ENCODE peak calls at places on chromosomes 4 and X, in seven cellular contexts. One of them, this sample, is unnamed.

GRCh38 chrX:3165808-3166207 is 124.5 kb downstream of the ARSF start:
- DNase-seq in PC-3: no peak
- DNase-seq in heart right ventricle: no peak
- DNase-seq in AG09309: no peak
- DNase-seq in fibroblast of lung: no peak
- DNase-seq in left ventricle myocardium inferior: no peak
- DNase-seq in HFF-Myc: no peak
- DNase-seq in this sample: no peak

GRCh38 chr4:52837716-52838558 is 24.2 kb upstream of the RASL11B start:
- DNase-seq in fibroblast of lung: peak
- DNase-seq in left ventricle myocardium inferior: no peak
- DNase-seq in PC-3: peak
- DNase-seq in AG09309: peak
- DNase-seq in heart right ventricle: peak
- DNase-seq in HFF-Myc: no peak
- DNase-seq in this sample: no peak

GRCh38 chrX:103254171-103254824 is 657 bp downstream of the TCEAL8 start:
- DNase-seq in HFF-Myc: peak
- DNase-seq in AG09309: no peak
- DNase-seq in left ventricle myocardium inferior: peak
- DNase-seq in PC-3: peak
- DNase-seq in heart right ventricle: peak
- DNase-seq in fibroblast of lung: peak
- DNase-seq in this sample: no peak

GRCh38 chr4:32219306-32220075 is 1499.3 kb downstream of the PCDH7 start:
- DNase-seq in HFF-Myc: no peak
- DNase-seq in PC-3: peak
- DNase-seq in left ventricle myocardium inferior: no peak
- DNase-seq in AG09309: no peak
- DNase-seq in heart right ventricle: no peak
- DNase-seq in fibroblast of lung: peak
- DNase-seq in this sample: no peak

GRCh38 chrX:24371391-24371972 is 11.0 kb downstream of the SUPT20HL1 start:
- DNase-seq in heart right ventricle: peak
- DNase-seq in HFF-Myc: peak
- DNase-seq in fibroblast of lung: peak
- DNase-seq in AG09309: no peak
- DNase-seq in PC-3: peak
- DNase-seq in left ventricle myocardium inferior: peak
- DNase-seq in this sample: peak

GRCh38 chr4:10526431-10527222 is 69.4 kb upstream of the ZNF518B start:
- DNase-seq in PC-3: peak
- DNase-seq in fibroblast of lung: no peak
- DNase-seq in HFF-Myc: no peak
- DNase-seq in left ventricle myocardium inferior: no peak
- DNase-seq in heart right ventricle: no peak
- DNase-seq in AG09309: no peak
- DNase-seq in this sample: no peak

GRCh38 chr4:169051936-169052335 is 41.9 kb upstream of the CBR4 start:
- DNase-seq in PC-3: no peak
- DNase-seq in left ventricle myocardium inferior: no peak
- DNase-seq in HFF-Myc: no peak
- DNase-seq in fibroblast of lung: peak
- DNase-seq in heart right ventricle: no peak
- DNase-seq in AG09309: no peak
- DNase-seq in this sample: no peak

GRCh38 chr4:9825049-9825448 is 43.6 kb downstream of the DRD5 start:
- DNase-seq in PC-3: no peak
- DNase-seq in HFF-Myc: no peak
- DNase-seq in heart right ventricle: no peak
- DNase-seq in left ventricle myocardium inferior: no peak
- DNase-seq in fibroblast of lung: no peak
- DNase-seq in AG09309: no peak
- DNase-seq in this sample: no peak

GRCh38 chrX:145817299-145817665 is 347 bp upstream of the SLITRK2 start:
- DNase-seq in AG09309: no peak
- DNase-seq in PC-3: no peak
- DNase-seq in left ventricle myocardium inferior: no peak
- DNase-seq in HFF-Myc: no peak
- DNase-seq in fibroblast of lung: no peak
- DNase-seq in heart right ventricle: no peak
- DNase-seq in this sample: no peak

GRCh38 chr4:51906167-51906647 is 63.3 kb downstream of the DCUN1D4 start:
- DNase-seq in fibroblast of lung: peak
- DNase-seq in PC-3: peak
- DNase-seq in left ventricle myocardium inferior: no peak
- DNase-seq in heart right ventricle: no peak
- DNase-seq in AG09309: no peak
- DNase-seq in HFF-Myc: no peak
- DNase-seq in this sample: no peak

GRCh38 chr4:104352211-104352610 is 142.5 kb downstream of the CXXC4 start:
- DNase-seq in heart right ventricle: no peak
- DNase-seq in AG09309: no peak
- DNase-seq in HFF-Myc: no peak
- DNase-seq in fibroblast of lung: no peak
- DNase-seq in PC-3: no peak
- DNase-seq in left ventricle myocardium inferior: no peak
- DNase-seq in this sample: no peak

GRCh38 chr4:153541426-153542096 is 75.4 kb downstream of the TMEM131L start:
- DNase-seq in PC-3: peak
- DNase-seq in left ventricle myocardium inferior: no peak
- DNase-seq in fibroblast of lung: peak
- DNase-seq in AG09309: peak
- DNase-seq in heart right ventricle: no peak
- DNase-seq in HFF-Myc: peak
- DNase-seq in this sample: peak
- TF ChIP-seq CTCF in PC-3: no peak
- TF ChIP-seq CTCF in left ventricle myocardium inferior: no peak
- TF ChIP-seq CTCF in fibroblast of lung: peak
- TF ChIP-seq CTCF in AG09309: peak
- TF ChIP-seq CTCF in heart right ventricle: no peak
- TF ChIP-seq CTCF in HFF-Myc: no peak
- TF ChIP-seq CTCF in this sample: peak

GRCh38 chr4:159292137-159292896 is 189.4 kb downstream of the RAPGEF2 start:
- DNase-seq in AG09309: no peak
- DNase-seq in left ventricle myocardium inferior: no peak
- DNase-seq in HFF-Myc: no peak
- DNase-seq in heart right ventricle: no peak
- DNase-seq in PC-3: peak
- DNase-seq in fibroblast of lung: no peak
- DNase-seq in this sample: no peak
- TF ChIP-seq CTCF in AG09309: no peak
- TF ChIP-seq CTCF in left ventricle myocardium inferior: no peak
- TF ChIP-seq CTCF in HFF-Myc: no peak
- TF ChIP-seq CTCF in heart right ventricle: no peak
- TF ChIP-seq CTCF in PC-3: no peak
- TF ChIP-seq CTCF in fibroblast of lung: no peak
- TF ChIP-seq CTCF in this sample: no peak

GRCh38 chrX:85136409-85136808 is 107.2 kb downstream of the SATL1 start:
- DNase-seq in HFF-Myc: no peak
- DNase-seq in PC-3: no peak
- DNase-seq in AG09309: no peak
- DNase-seq in left ventricle myocardium inferior: no peak
- DNase-seq in heart right ventricle: no peak
- DNase-seq in fibroblast of lung: no peak
- DNase-seq in this sample: no peak
- TF ChIP-seq CTCF in HFF-Myc: no peak
- TF ChIP-seq CTCF in PC-3: no peak
- TF ChIP-seq CTCF in AG09309: no peak
- TF ChIP-seq CTCF in left ventricle myocardium inferior: no peak
- TF ChIP-seq CTCF in heart right ventricle: no peak
- TF ChIP-seq CTCF in fibroblast of lung: no peak
- TF ChIP-seq CTCF in this sample: no peak

DNA sequence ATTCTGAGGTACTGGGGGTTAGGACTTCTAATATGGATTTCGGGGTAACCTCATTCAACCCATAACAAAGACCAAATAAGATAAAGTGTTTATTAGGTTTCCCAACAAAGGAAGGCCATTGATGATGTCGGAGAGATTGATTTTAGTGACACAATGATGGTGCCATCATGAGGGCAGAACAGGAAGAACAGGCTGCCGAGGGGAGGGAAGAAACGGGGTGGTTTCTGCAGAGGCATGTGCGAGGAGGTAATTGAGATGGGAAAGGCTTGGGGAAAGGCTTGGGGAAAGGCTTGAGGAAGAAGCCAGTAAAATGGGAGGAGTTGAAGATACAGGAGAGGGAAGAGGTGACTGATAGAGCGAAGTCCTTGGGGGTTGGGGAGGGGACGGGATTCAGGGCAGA is 6.2 kb downstream of the HPSE start:
- DNase-seq in fibroblast of lung: no peak
- DNase-seq in heart right ventricle: no peak
- DNase-seq in PC-3: no peak
- DNase-seq in HFF-Myc: no peak
- DNase-seq in AG09309: no peak
- DNase-seq in left ventricle myocardium inferior: no peak
- DNase-seq in this sample: no peak
- TF ChIP-seq CTCF in fibroblast of lung: no peak
- TF ChIP-seq CTCF in heart right ventricle: peak
- TF ChIP-seq CTCF in PC-3: no peak
- TF ChIP-seq CTCF in HFF-Myc: peak
- TF ChIP-seq CTCF in AG09309: peak
- TF ChIP-seq CTCF in left ventricle myocardium inferior: no peak
- TF ChIP-seq CTCF in this sample: no peak

GRCh38 chrX:54785901-54786300 is 12.2 kb downstream of the ITIH6 start:
- DNase-seq in PC-3: peak
- DNase-seq in HFF-Myc: no peak
- DNase-seq in fibroblast of lung: no peak
- DNase-seq in AG09309: no peak
- DNase-seq in left ventricle myocardium inferior: no peak
- DNase-seq in heart right ventricle: no peak
- DNase-seq in this sample: no peak
- TF ChIP-seq CTCF in PC-3: peak
- TF ChIP-seq CTCF in HFF-Myc: peak
- TF ChIP-seq CTCF in fibroblast of lung: peak
- TF ChIP-seq CTCF in AG09309: peak
- TF ChIP-seq CTCF in left ventricle myocardium inferior: peak
- TF ChIP-seq CTCF in heart right ventricle: peak
- TF ChIP-seq CTCF in this sample: no peak

GRCh38 chr4:118012142-118012541 is 22.1 kb upstream of the NDST3 start:
- DNase-seq in PC-3: no peak
- DNase-seq in HFF-Myc: no peak
- DNase-seq in left ventricle myocardium inferior: no peak
- DNase-seq in AG09309: no peak
- DNase-seq in fibroblast of lung: peak
- DNase-seq in heart right ventricle: no peak
- DNase-seq in this sample: no peak
- TF ChIP-seq CTCF in PC-3: peak
- TF ChIP-seq CTCF in HFF-Myc: peak
- TF ChIP-seq CTCF in left ventricle myocardium inferior: no peak
- TF ChIP-seq CTCF in AG09309: peak
- TF ChIP-seq CTCF in fibroblast of lung: peak
- TF ChIP-seq CTCF in heart right ventricle: no peak
- TF ChIP-seq CTCF in this sample: peak

GRCh38 chrX:136250191-136251041 is 784 bp downstream of the MAP7D3 start:
- DNase-seq in fibroblast of lung: peak
- DNase-seq in PC-3: no peak
- DNase-seq in AG09309: no peak
- DNase-seq in left ventricle myocardium inferior: no peak
- DNase-seq in heart right ventricle: no peak
- DNase-seq in HFF-Myc: no peak
- DNase-seq in this sample: no peak
- TF ChIP-seq CTCF in fibroblast of lung: no peak
- TF ChIP-seq CTCF in PC-3: no peak
- TF ChIP-seq CTCF in AG09309: no peak
- TF ChIP-seq CTCF in left ventricle myocardium inferior: no peak
- TF ChIP-seq CTCF in heart right ventricle: no peak
- TF ChIP-seq CTCF in HFF-Myc: no peak
- TF ChIP-seq CTCF in this sample: no peak

GRCh38 chr4:77157859-77158486 is 966 bp downstream of the CCNG2 start:
- DNase-seq in fibroblast of lung: peak
- DNase-seq in HFF-Myc: no peak
- DNase-seq in heart right ventricle: peak
- DNase-seq in left ventricle myocardium inferior: peak
- DNase-seq in AG09309: no peak
- DNase-seq in PC-3: peak
- DNase-seq in this sample: peak
- TF ChIP-seq CTCF in fibroblast of lung: no peak
- TF ChIP-seq CTCF in HFF-Myc: no peak
- TF ChIP-seq CTCF in heart right ventricle: peak
- TF ChIP-seq CTCF in left ventricle myocardium inferior: no peak
- TF ChIP-seq CTCF in AG09309: no peak
- TF ChIP-seq CTCF in PC-3: no peak
- TF ChIP-seq CTCF in this sample: no peak

GRCh38 chr4:14837860-14838259 is 164.4 kb upstream of the CPEB2 start:
- DNase-seq in fibroblast of lung: no peak
- DNase-seq in left ventricle myocardium inferior: no peak
- DNase-seq in heart right ventricle: no peak
- DNase-seq in PC-3: no peak
- DNase-seq in HFF-Myc: no peak
- DNase-seq in AG09309: no peak
- DNase-seq in this sample: no peak
- TF ChIP-seq CTCF in fibroblast of lung: no peak
- TF ChIP-seq CTCF in left ventricle myocardium inferior: no peak
- TF ChIP-seq CTCF in heart right ventricle: no peak
- TF ChIP-seq CTCF in PC-3: peak
- TF ChIP-seq CTCF in HFF-Myc: no peak
- TF ChIP-seq CTCF in AG09309: no peak
- TF ChIP-seq CTCF in this sample: no peak

This sample was measured in astrocyte of the cerebellum.